ENCODE peak calls at places on chromosome 1, in six cellular contexts. X is fibroblast of pulmonary artery, B is heart left ventricle, G is GM12865, O is astrocyte of the spinal cord, V is body of pancreas. N is an unnamed sample.

GRCh38 chr1:184632415-184633175 is 122.1 kb downstream of the EDEM3 start:
- DNase-seq in X (no peak), B (no peak), G (no peak), O (no peak), V (peak), N (no peak)

GRCh38 chr1:169793730-169794129 is 977 bp downstream of the METTL18 start:
- DNase-seq in X (no peak), B (no peak), G (no peak), O (no peak), V (no peak), N (no peak)

GRCh38 chr1:117541003-117541402 is 64.8 kb upstream of the TENT5C start:
- DNase-seq in X (peak), B (no peak), G (no peak), O (no peak), V (peak), N (peak)

GRCh38 chr1:226624526-226624925 is 76.0 kb downstream of the STUM start:
- DNase-seq in X (no peak), B (no peak), G (no peak), O (no peak), V (no peak), N (no peak)

GRCh38 chr1:41023279-41023990 is 1.9 kb upstream of the SLFNL1 start:
- DNase-seq in X (peak), B (no peak), G (no peak), O (no peak), V (no peak), N (no peak)

GRCh38 chr1:46301406-46302090 is 1.9 kb downstream of the LRRC41 start:
- DNase-seq in X (peak), B (peak), G (no peak), O (peak), V (peak), N (peak)

GRCh38 chr1:178933709-178934573 is 63.1 kb upstream of the ANGPTL1 start:
- DNase-seq in X (no peak), B (peak), G (peak), O (no peak), V (no peak), N (no peak)

GRCh38 chr1:25790472-25790871 is 9.5 kb upstream of the SELENON start:
- DNase-seq in X (no peak), B (no peak), G (no peak), O (no peak), V (no peak), N (no peak)

GRCh38 chr1:8031176-8031785 is 5.2 kb upstream of the ERRFI1 start:
- DNase-seq in X (peak), B (no peak), G (peak), O (peak), V (peak), N (peak)

GRCh38 chr1:33986389-33987095 is 122.7 kb downstream of the HMGB4 start:
- DNase-seq in X (peak), B (peak), G (no peak), O (peak), V (peak), N (peak)

GRCh38 chr1:160078392-160079195 is 2.7 kb upstream of the KCNJ9 start:
- DNase-seq in X (peak), B (no peak), G (peak), O (no peak), V (no peak), N (peak)

GRCh38 chr1:239707615-239708014 is 321.2 kb downstream of the CHRM3 start:
- DNase-seq in X (no peak), B (no peak), G (no peak), O (no peak), V (no peak), N (no peak)

GRCh38 chr1:46466477-46467182 is 23.0 kb upstream of the DMBX1 start:
- DNase-seq in X (no peak), B (peak), G (no peak), O (no peak), V (peak), N (peak)

GRCh38 chr1:61568460-61569211 is 156.3 kb downstream of the TM2D1 start:
- DNase-seq in X (no peak), B (no peak), G (no peak), O (no peak), V (no peak), N (no peak)
- H3K4me3 ChIP-seq in X (no peak), B (no peak), G (no peak), O (no peak), V (no peak), N (no peak)

GRCh38 chr1:6471969-6472368 is 6.0 kb upstream of the TNFRSF25 start:
- DNase-seq in X (no peak), B (no peak), G (no peak), O (no peak), V (no peak), N (no peak)
- TF ChIP-seq CTCF in X (no peak), B (no peak), G (no peak), O (no peak), V (no peak), N (no peak)

DNA sequence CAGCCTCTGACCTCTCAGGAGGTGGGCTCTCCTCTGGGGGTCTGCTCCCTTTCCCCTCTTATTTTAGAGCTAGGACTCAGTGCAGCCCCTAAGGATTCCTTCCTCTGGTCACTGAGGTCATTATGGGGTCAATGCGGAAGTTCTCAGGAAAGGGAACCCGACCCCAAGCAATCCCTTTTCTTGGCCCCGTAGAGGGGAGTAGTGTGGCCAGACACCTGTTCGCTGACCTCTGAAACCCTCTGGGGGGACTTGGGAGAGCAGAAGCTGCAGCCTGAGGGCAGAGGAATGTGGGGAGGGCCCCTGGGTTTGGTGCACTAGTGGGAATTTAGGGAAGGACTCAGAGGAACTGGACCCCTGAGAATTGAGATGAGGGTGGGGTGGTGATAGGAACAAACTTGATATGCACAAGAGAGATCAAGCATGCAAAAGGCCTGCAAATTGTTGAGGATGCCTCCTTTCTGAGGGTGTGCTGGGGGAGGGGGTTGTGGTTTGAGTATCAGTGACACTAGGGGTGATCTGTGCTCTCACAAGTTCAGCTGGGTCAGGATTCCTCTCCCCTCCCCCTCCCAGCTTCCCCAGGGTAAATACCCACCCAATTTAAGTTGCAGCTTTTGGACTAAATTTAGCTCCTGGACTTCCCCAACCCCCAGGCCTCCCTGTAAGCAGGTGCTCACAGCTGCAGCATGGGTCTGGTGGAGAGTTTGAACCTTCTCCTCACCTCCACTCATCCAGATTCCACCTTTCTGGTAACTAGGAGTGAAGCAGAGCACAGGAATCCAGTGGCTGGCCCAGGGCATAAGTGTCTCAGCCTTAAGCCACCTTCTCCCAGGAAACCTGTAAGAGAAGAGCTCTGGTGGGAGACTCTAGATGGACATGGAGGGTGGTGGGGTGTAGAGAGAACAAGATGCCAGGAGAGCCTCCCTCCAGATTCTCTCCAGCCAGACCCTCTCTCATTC is 13.5 kb downstream of the ADAMTSL4 start:
- DNase-seq in X (no peak), B (peak), G (peak), O (no peak), V (no peak), N (peak)
- H3K4me3 ChIP-seq in X (peak), B (peak), G (peak), O (no peak), V (no peak), N (peak)

GRCh38 chr1:212110617-212111016 is 75.1 kb downstream of the DTL start:
- DNase-seq in X (peak), B (peak), G (no peak), O (peak), V (peak), N (peak)
- TF ChIP-seq CTCF in X (peak), B (peak), G (no peak), O (peak), V (no peak), N (peak)

DNA sequence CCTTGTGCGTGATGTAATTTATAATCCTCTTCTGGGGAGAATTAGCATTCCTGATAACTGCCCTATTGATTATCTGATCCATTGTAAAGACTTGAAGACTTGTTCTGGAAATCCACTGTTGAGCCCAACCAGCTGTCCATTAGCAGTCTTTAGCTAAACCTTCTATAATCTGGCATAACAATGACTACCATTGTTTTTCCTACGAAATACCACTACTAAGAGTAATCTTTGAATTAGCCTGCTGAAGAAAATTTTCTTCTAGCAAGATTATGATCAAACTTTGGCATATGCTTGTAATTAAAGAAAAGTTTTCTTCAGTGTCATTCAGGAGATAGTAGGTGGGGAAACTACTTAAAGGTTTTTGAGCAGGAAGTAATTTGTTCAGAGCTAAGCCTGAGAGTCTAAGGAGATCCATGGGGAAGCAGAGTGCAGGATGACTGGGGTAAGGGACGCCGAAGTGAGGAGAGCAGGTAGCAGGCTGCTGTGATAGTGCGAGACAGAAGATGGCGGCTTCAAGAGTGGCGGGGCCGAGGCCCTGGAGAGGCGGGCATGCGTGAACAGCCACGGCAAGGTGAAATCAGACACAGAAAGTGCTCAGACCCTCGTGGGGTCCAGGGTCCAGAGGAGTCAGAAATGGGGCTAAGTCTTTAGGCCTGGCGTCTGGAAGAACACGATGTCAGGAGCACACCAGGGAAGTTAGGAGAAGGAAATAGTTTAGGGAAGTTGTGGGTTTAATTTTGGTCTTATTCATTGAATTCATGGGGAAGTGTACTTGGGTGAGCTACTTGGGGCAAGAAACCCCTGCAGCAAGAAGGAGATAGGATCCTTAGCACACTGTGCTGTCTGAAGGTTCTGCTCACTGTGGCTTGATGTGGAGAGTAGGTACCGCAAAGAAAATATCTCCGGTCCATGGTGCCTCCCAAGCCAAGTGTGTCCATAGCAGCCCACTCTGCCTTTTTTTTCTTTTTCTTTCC is 112.6 kb upstream of the ADAR start:
- DNase-seq in X (no peak), B (no peak), G (no peak), O (no peak), V (no peak), N (no peak)
- H3K4me3 ChIP-seq in X (no peak), B (no peak), G (no peak), O (no peak), V (no peak), N (no peak)

DNA sequence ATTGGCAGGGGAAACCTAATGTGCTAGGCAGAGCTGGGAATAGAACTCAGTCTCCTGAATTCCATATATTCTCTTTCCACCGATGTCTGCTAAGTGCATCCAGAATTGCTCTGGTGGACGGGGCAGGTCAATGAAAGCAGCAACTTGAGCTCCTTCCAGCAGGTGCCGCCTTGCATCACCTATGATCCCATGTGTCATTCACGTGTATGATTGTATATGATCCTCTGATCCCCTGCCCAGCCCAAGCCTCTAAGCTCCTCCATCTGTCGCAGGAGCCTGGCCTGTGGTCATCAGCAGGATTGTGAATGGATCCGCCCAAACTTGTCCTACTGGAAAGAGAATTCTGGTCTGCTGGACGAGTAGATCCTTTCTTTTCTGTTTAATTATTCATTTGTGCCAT is 13.1 kb downstream of the ACTA1 start:
- DNase-seq in X (no peak), B (no peak), G (peak), O (no peak), V (no peak), N (no peak)
- TF ChIP-seq CTCF in X (no peak), B (no peak), G (no peak), O (no peak), V (no peak), N (no peak)

GRCh38 chr1:115829023-115829674 is 11.8 kb downstream of the NHLH2 start:
- DNase-seq in X (peak), B (no peak), G (no peak), O (peak), V (no peak), N (peak)
- H3K4me3 ChIP-seq in X (peak), B (no peak), G (no peak), O (peak), V (no peak), N (peak)